ENCODE peak calls at places on chromosomes 13 and 19, in eight cellular contexts. One of them, this sample, is unnamed.

GRCh38 chr19:39093761-39094160 is 9.6 kb downstream of the ACP7 start:
- DNase-seq in neuronal stem cell: no peak
- DNase-seq in AG04450: peak
- DNase-seq in tibial artery: no peak
- DNase-seq in thyroid gland: no peak
- DNase-seq in H7: no peak
- DNase-seq in cardiac muscle cell: peak
- DNase-seq in neural progenitor cell: no peak
- DNase-seq in this sample: peak

GRCh38 chr13:73828811-73829210 is 305.4 kb downstream of the KLF12 start:
- DNase-seq in neuronal stem cell: no peak
- DNase-seq in AG04450: no peak
- DNase-seq in tibial artery: no peak
- DNase-seq in thyroid gland: no peak
- DNase-seq in H7: no peak
- DNase-seq in cardiac muscle cell: no peak
- DNase-seq in neural progenitor cell: no peak
- DNase-seq in this sample: no peak

GRCh38 chr13:99992912-99993311 is 11.3 kb downstream of the ZIC2 start:
- DNase-seq in neuronal stem cell: peak
- DNase-seq in AG04450: no peak
- DNase-seq in tibial artery: no peak
- DNase-seq in thyroid gland: no peak
- DNase-seq in H7: no peak
- DNase-seq in cardiac muscle cell: no peak
- DNase-seq in neural progenitor cell: no peak
- DNase-seq in this sample: no peak

GRCh38 chr13:112078216-112078615 is 11.3 kb downstream of the SOX1 start:
- DNase-seq in neuronal stem cell: no peak
- DNase-seq in AG04450: no peak
- DNase-seq in tibial artery: peak
- DNase-seq in thyroid gland: no peak
- DNase-seq in H7: peak
- DNase-seq in cardiac muscle cell: no peak
- DNase-seq in neural progenitor cell: peak
- DNase-seq in this sample: no peak

GRCh38 chr13:94312511-94313191 is 166.8 kb downstream of the DCT start:
- DNase-seq in neuronal stem cell: peak
- DNase-seq in AG04450: no peak
- DNase-seq in tibial artery: no peak
- DNase-seq in thyroid gland: no peak
- DNase-seq in H7: peak
- DNase-seq in cardiac muscle cell: no peak
- DNase-seq in neural progenitor cell: peak
- DNase-seq in this sample: no peak

GRCh38 chr19:29882719-29883105 is 59.3 kb upstream of the URI1 start:
- DNase-seq in neuronal stem cell: no peak
- DNase-seq in AG04450: no peak
- DNase-seq in tibial artery: no peak
- DNase-seq in thyroid gland: no peak
- DNase-seq in H7: peak
- DNase-seq in cardiac muscle cell: no peak
- DNase-seq in neural progenitor cell: no peak
- DNase-seq in this sample: no peak

GRCh38 chr13:113097651-113098050 is 7.9 kb upstream of the F7 start:
- DNase-seq in neuronal stem cell: no peak
- DNase-seq in AG04450: no peak
- DNase-seq in tibial artery: no peak
- DNase-seq in thyroid gland: no peak
- DNase-seq in H7: no peak
- DNase-seq in cardiac muscle cell: no peak
- DNase-seq in neural progenitor cell: no peak
- DNase-seq in this sample: no peak

GRCh38 chr13:114043421-114044053 is 69.7 kb upstream of the C13orf46 start:
- DNase-seq in neuronal stem cell: peak
- DNase-seq in AG04450: peak
- DNase-seq in tibial artery: no peak
- DNase-seq in thyroid gland: no peak
- DNase-seq in H7: peak
- DNase-seq in cardiac muscle cell: peak
- DNase-seq in neural progenitor cell: no peak
- DNase-seq in this sample: peak

GRCh38 chr19:38869836-38870607 is 8.1 kb downstream of the RINL start:
- DNase-seq in neuronal stem cell: peak
- DNase-seq in AG04450: no peak
- DNase-seq in tibial artery: peak
- DNase-seq in thyroid gland: peak
- DNase-seq in H7: peak
- DNase-seq in cardiac muscle cell: peak
- DNase-seq in neural progenitor cell: peak
- DNase-seq in this sample: peak

GRCh38 chr13:113756441-113757097 is 2.5 kb upstream of the TMEM255B start:
- DNase-seq in neuronal stem cell: no peak
- DNase-seq in AG04450: no peak
- DNase-seq in tibial artery: peak
- DNase-seq in thyroid gland: no peak
- DNase-seq in H7: no peak
- DNase-seq in cardiac muscle cell: peak
- DNase-seq in neural progenitor cell: no peak
- DNase-seq in this sample: no peak

GRCh38 chr13:31749929-31750328 is 10.6 kb downstream of the RXFP2 start:
- DNase-seq in neuronal stem cell: no peak
- DNase-seq in AG04450: peak
- DNase-seq in tibial artery: no peak
- DNase-seq in thyroid gland: no peak
- DNase-seq in H7: no peak
- DNase-seq in cardiac muscle cell: peak
- DNase-seq in neural progenitor cell: no peak
- DNase-seq in this sample: peak

GRCh38 chr19:9673912-9674668 is 810 bp downstream of the ZNF562 start:
- DNase-seq in neuronal stem cell: no peak
- DNase-seq in AG04450: no peak
- DNase-seq in tibial artery: no peak
- DNase-seq in thyroid gland: no peak
- DNase-seq in H7: no peak
- DNase-seq in cardiac muscle cell: no peak
- DNase-seq in neural progenitor cell: no peak
- DNase-seq in this sample: no peak

GRCh38 chr19:53879145-53880037 is 2.6 kb upstream of the PRKCG start:
- DNase-seq in neuronal stem cell: peak
- DNase-seq in AG04450: peak
- DNase-seq in tibial artery: peak
- DNase-seq in thyroid gland: peak
- DNase-seq in H7: peak
- DNase-seq in cardiac muscle cell: peak
- DNase-seq in neural progenitor cell: peak
- DNase-seq in this sample: peak

GRCh38 chr19:53878786-53879144 is 3.2 kb upstream of the PRKCG start:
- DNase-seq in neuronal stem cell: no peak
- DNase-seq in AG04450: no peak
- DNase-seq in tibial artery: no peak
- DNase-seq in thyroid gland: no peak
- DNase-seq in H7: no peak
- DNase-seq in cardiac muscle cell: no peak
- DNase-seq in neural progenitor cell: no peak
- DNase-seq in this sample: no peak

GRCh38 chr19:53881482-53882390 is at the start of gene PRKCG:
- DNase-seq in neuronal stem cell: peak
- DNase-seq in AG04450: no peak
- DNase-seq in tibial artery: no peak
- DNase-seq in thyroid gland: no peak
- DNase-seq in H7: peak
- DNase-seq in cardiac muscle cell: no peak
- DNase-seq in neural progenitor cell: peak
- DNase-seq in this sample: no peak

GRCh38 chr19:53882391-53883050 is 524 bp downstream of the PRKCG start:
- DNase-seq in neuronal stem cell: no peak
- DNase-seq in AG04450: no peak
- DNase-seq in tibial artery: no peak
- DNase-seq in thyroid gland: no peak
- DNase-seq in H7: peak
- DNase-seq in cardiac muscle cell: no peak
- DNase-seq in neural progenitor cell: no peak
- DNase-seq in this sample: no peak

GRCh38 chr19:53880716-53881481 is 1.1 kb upstream of the PRKCG start:
- DNase-seq in neuronal stem cell: no peak
- DNase-seq in AG04450: no peak
- DNase-seq in tibial artery: no peak
- DNase-seq in thyroid gland: no peak
- DNase-seq in H7: peak
- DNase-seq in cardiac muscle cell: no peak
- DNase-seq in neural progenitor cell: peak
- DNase-seq in this sample: no peak
- H3K4me3 ChIP-seq in neuronal stem cell: no peak
- H3K4me3 ChIP-seq in AG04450: peak
- H3K4me3 ChIP-seq in tibial artery: no peak
- H3K4me3 ChIP-seq in thyroid gland: no peak
- H3K4me3 ChIP-seq in H7: peak
- H3K4me3 ChIP-seq in cardiac muscle cell: peak
- H3K4me3 ChIP-seq in neural progenitor cell: peak
- H3K4me3 ChIP-seq in this sample: peak

GRCh38 chr19:49880162-49880869 is 2.8 kb downstream of the TBC1D17 start:
- DNase-seq in neuronal stem cell: no peak
- DNase-seq in AG04450: no peak
- DNase-seq in tibial artery: no peak
- DNase-seq in thyroid gland: no peak
- DNase-seq in H7: no peak
- DNase-seq in cardiac muscle cell: no peak
- DNase-seq in neural progenitor cell: no peak
- DNase-seq in this sample: no peak

GRCh38 chr19:49878744-49879070 is 1.2 kb downstream of the TBC1D17 start:
- DNase-seq in neuronal stem cell: no peak
- DNase-seq in AG04450: no peak
- DNase-seq in tibial artery: no peak
- DNase-seq in thyroid gland: no peak
- DNase-seq in H7: no peak
- DNase-seq in cardiac muscle cell: no peak
- DNase-seq in neural progenitor cell: no peak
- DNase-seq in this sample: no peak

GRCh38 chr19:49877879-49878743 is 609 bp downstream of the TBC1D17 start:
- DNase-seq in neuronal stem cell: peak
- DNase-seq in AG04450: peak
- DNase-seq in tibial artery: peak
- DNase-seq in thyroid gland: peak
- DNase-seq in H7: peak
- DNase-seq in cardiac muscle cell: peak
- DNase-seq in neural progenitor cell: peak
- DNase-seq in this sample: peak

GRCh38 chr19:49881186-49881585 is 3.7 kb downstream of the TBC1D17 start:
- DNase-seq in neuronal stem cell: no peak
- DNase-seq in AG04450: no peak
- DNase-seq in tibial artery: peak
- DNase-seq in thyroid gland: no peak
- DNase-seq in H7: peak
- DNase-seq in cardiac muscle cell: no peak
- DNase-seq in neural progenitor cell: no peak
- DNase-seq in this sample: no peak

GRCh38 chr19:49879243-49879960 is 1.9 kb downstream of the TBC1D17 start:
- DNase-seq in neuronal stem cell: no peak
- DNase-seq in AG04450: no peak
- DNase-seq in tibial artery: no peak
- DNase-seq in thyroid gland: no peak
- DNase-seq in H7: no peak
- DNase-seq in cardiac muscle cell: no peak
- DNase-seq in neural progenitor cell: no peak
- DNase-seq in this sample: no peak
- H3K4me3 ChIP-seq in neuronal stem cell: no peak
- H3K4me3 ChIP-seq in AG04450: no peak
- H3K4me3 ChIP-seq in tibial artery: no peak
- H3K4me3 ChIP-seq in thyroid gland: no peak
- H3K4me3 ChIP-seq in H7: no peak
- H3K4me3 ChIP-seq in cardiac muscle cell: no peak
- H3K4me3 ChIP-seq in neural progenitor cell: no peak
- H3K4me3 ChIP-seq in this sample: no peak

DNA sequence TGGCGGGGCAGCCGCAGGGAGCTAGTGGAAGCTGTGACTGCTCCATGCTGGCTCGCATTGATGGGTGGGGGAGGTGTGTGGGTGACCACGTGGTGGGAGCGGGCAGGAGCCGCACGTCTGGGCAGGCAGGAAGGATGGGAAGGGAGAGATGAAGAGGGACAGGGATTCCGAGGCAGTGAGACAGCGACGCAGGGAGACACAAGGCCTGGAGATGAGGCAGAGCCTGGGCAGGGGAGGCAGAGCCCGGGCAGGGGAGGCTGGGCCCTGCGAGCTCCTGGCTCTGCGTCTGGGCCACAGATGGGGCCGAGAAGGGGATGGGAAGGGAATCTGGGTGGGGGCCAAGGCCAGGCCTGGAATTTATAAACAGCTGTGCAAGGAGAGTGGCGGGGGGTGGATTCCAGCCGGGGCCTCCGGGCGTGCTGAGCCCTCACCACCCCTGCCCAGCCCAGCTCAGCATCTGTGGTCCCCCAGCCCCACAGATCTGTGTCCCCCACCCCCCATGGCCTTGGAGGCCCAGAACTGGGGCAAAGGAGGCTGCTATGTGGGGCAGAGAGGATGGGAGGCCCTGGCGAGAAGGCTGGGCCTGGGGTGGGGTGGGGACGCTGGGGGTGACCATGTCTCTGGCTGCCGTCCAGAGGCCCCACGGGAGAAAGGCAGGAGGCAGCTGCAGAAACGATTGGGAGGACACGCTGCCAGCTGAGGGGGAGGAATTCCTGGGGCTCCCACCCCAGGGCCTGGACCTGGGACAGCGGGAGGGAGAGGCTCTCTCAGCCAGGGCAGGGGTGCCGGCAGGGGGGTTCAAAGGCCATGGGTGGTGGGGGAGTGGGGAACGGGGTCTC is 6.0 kb downstream of the EHD2 start:
- DNase-seq in neuronal stem cell: no peak
- DNase-seq in AG04450: peak
- DNase-seq in tibial artery: peak
- DNase-seq in thyroid gland: peak
- DNase-seq in H7: peak
- DNase-seq in cardiac muscle cell: peak
- DNase-seq in neural progenitor cell: no peak
- DNase-seq in this sample: peak
- H3K4me3 ChIP-seq in neuronal stem cell: no peak
- H3K4me3 ChIP-seq in AG04450: peak
- H3K4me3 ChIP-seq in tibial artery: peak
- H3K4me3 ChIP-seq in thyroid gland: no peak
- H3K4me3 ChIP-seq in H7: no peak
- H3K4me3 ChIP-seq in cardiac muscle cell: no peak
- H3K4me3 ChIP-seq in neural progenitor cell: no peak
- H3K4me3 ChIP-seq in this sample: peak

DNA sequence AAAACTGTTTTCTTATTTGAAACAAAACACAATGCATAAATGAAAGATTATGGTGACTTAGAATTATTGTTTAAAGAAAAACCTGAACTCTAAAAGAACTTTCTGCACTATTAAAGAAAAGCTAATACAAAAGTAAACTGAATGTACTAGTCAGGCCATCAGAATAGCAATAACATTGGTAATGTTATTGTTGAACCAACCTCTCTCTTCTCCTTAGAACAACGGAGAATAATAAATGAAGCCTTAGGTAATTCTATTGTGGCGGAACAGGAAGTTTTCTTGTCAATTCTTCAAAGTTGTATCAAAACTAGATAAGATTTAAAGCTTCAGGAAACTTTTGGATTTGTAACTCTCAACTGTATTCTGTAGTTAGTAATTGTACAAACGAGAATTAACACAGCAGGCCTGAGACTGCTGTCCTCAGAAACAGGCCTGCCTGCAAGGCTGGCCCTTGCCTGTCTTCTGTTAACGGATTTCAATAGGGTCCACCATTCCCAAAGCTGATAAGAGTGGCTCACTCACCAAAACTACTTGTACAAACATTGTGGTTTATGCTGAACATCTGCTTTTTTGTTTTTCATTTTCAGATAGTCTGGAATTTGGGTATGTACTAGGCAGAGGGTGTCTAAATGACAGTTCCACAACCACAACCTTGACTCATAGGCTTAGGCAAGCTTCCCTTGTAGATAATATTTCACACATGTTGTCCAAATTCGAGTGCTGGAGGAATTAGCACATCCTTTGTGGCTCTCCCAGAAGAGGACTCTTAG is 825.8 kb downstream of the GPC5 start:
- DNase-seq in neuronal stem cell: no peak
- DNase-seq in AG04450: peak
- DNase-seq in tibial artery: no peak
- DNase-seq in thyroid gland: no peak
- DNase-seq in H7: no peak
- DNase-seq in cardiac muscle cell: peak
- DNase-seq in neural progenitor cell: no peak
- DNase-seq in this sample: peak
- H3K4me3 ChIP-seq in neuronal stem cell: no peak
- H3K4me3 ChIP-seq in AG04450: no peak
- H3K4me3 ChIP-seq in tibial artery: no peak
- H3K4me3 ChIP-seq in thyroid gland: no peak
- H3K4me3 ChIP-seq in H7: no peak
- H3K4me3 ChIP-seq in cardiac muscle cell: no peak
- H3K4me3 ChIP-seq in neural progenitor cell: no peak
- H3K4me3 ChIP-seq in this sample: no peak